ENCODE peak calls at places on chromosome 7, in ten cellular contexts. One of them, this sample, is unnamed.

GRCh38 chr7:155706376-155706775 is 61.9 kb downstream of the RBM33 start:
- DNase-seq in heart right ventricle: no peak
- DNase-seq in RPMI7951: no peak
- DNase-seq in left cardiac atrium: no peak
- DNase-seq in NCI-H2081: no peak
- DNase-seq in caudate nucleus: no peak
- DNase-seq in AG08395: no peak
- DNase-seq in AML-193: no peak
- DNase-seq in activated CD4-positive, alpha-beta T cell treated with anti-CD3 and anti-CD28 coated beads, Interleukin-2, amount 50 U/mL, for 48 hours: no peak
- DNase-seq in immature natural killer cell: no peak
- DNase-seq in this sample: no peak

GRCh38 chr7:156106107-156106426 is 293.8 kb upstream of the SHH start:
- DNase-seq in heart right ventricle: no peak
- DNase-seq in RPMI7951: no peak
- DNase-seq in left cardiac atrium: no peak
- DNase-seq in NCI-H2081: no peak
- DNase-seq in caudate nucleus: no peak
- DNase-seq in AG08395: no peak
- DNase-seq in AML-193: no peak
- DNase-seq in activated CD4-positive, alpha-beta T cell treated with anti-CD3 and anti-CD28 coated beads, Interleukin-2, amount 50 U/mL, for 48 hours: no peak
- DNase-seq in immature natural killer cell: no peak
- DNase-seq in this sample: no peak

GRCh38 chr7:27116019-27116411 is 13.5 kb upstream of the HOXA2 start:
- DNase-seq in heart right ventricle: no peak
- DNase-seq in RPMI7951: no peak
- DNase-seq in left cardiac atrium: no peak
- DNase-seq in NCI-H2081: no peak
- DNase-seq in caudate nucleus: no peak
- DNase-seq in AG08395: no peak
- DNase-seq in AML-193: no peak
- DNase-seq in activated CD4-positive, alpha-beta T cell treated with anti-CD3 and anti-CD28 coated beads, Interleukin-2, amount 50 U/mL, for 48 hours: no peak
- DNase-seq in immature natural killer cell: no peak
- DNase-seq in this sample: no peak

GRCh38 chr7:70583965-70584883 is 547.7 kb upstream of the GALNT17 start:
- DNase-seq in heart right ventricle: no peak
- DNase-seq in RPMI7951: no peak
- DNase-seq in left cardiac atrium: no peak
- DNase-seq in NCI-H2081: peak
- DNase-seq in caudate nucleus: no peak
- DNase-seq in AG08395: no peak
- DNase-seq in AML-193: no peak
- DNase-seq in activated CD4-positive, alpha-beta T cell treated with anti-CD3 and anti-CD28 coated beads, Interleukin-2, amount 50 U/mL, for 48 hours: no peak
- DNase-seq in immature natural killer cell: no peak
- DNase-seq in this sample: no peak

GRCh38 chr7:28623863-28624262 is 211.5 kb downstream of the CREB5 start:
- DNase-seq in heart right ventricle: no peak
- DNase-seq in RPMI7951: no peak
- DNase-seq in left cardiac atrium: no peak
- DNase-seq in NCI-H2081: no peak
- DNase-seq in caudate nucleus: no peak
- DNase-seq in AG08395: no peak
- DNase-seq in AML-193: no peak
- DNase-seq in activated CD4-positive, alpha-beta T cell treated with anti-CD3 and anti-CD28 coated beads, Interleukin-2, amount 50 U/mL, for 48 hours: no peak
- DNase-seq in immature natural killer cell: no peak
- DNase-seq in this sample: no peak

GRCh38 chr7:158236400-158236799 is 351.2 kb downstream of the PTPRN2 start:
- DNase-seq in heart right ventricle: no peak
- DNase-seq in RPMI7951: no peak
- DNase-seq in left cardiac atrium: no peak
- DNase-seq in NCI-H2081: no peak
- DNase-seq in caudate nucleus: no peak
- DNase-seq in AG08395: no peak
- DNase-seq in AML-193: no peak
- DNase-seq in activated CD4-positive, alpha-beta T cell treated with anti-CD3 and anti-CD28 coated beads, Interleukin-2, amount 50 U/mL, for 48 hours: no peak
- DNase-seq in immature natural killer cell: no peak
- DNase-seq in this sample: no peak

GRCh38 chr7:81676105-81676811 is 93.6 kb downstream of the HGF start:
- DNase-seq in heart right ventricle: peak
- DNase-seq in RPMI7951: peak
- DNase-seq in left cardiac atrium: no peak
- DNase-seq in NCI-H2081: no peak
- DNase-seq in caudate nucleus: no peak
- DNase-seq in AG08395: no peak
- DNase-seq in AML-193: peak
- DNase-seq in activated CD4-positive, alpha-beta T cell treated with anti-CD3 and anti-CD28 coated beads, Interleukin-2, amount 50 U/mL, for 48 hours: no peak
- DNase-seq in immature natural killer cell: no peak
- DNase-seq in this sample: no peak

GRCh38 chr7:47600199-47601118 is 18.5 kb upstream of the TNS3 start:
- DNase-seq in heart right ventricle: no peak
- DNase-seq in RPMI7951: peak
- DNase-seq in left cardiac atrium: no peak
- DNase-seq in NCI-H2081: no peak
- DNase-seq in caudate nucleus: no peak
- DNase-seq in AG08395: peak
- DNase-seq in AML-193: no peak
- DNase-seq in activated CD4-positive, alpha-beta T cell treated with anti-CD3 and anti-CD28 coated beads, Interleukin-2, amount 50 U/mL, for 48 hours: no peak
- DNase-seq in immature natural killer cell: no peak
- DNase-seq in this sample: no peak

GRCh38 chr7:100567045-100567730 is 6.5 kb downstream of the SAP25 start:
- DNase-seq in heart right ventricle: no peak
- DNase-seq in RPMI7951: no peak
- DNase-seq in left cardiac atrium: no peak
- DNase-seq in NCI-H2081: no peak
- DNase-seq in caudate nucleus: no peak
- DNase-seq in AG08395: no peak
- DNase-seq in AML-193: no peak
- DNase-seq in activated CD4-positive, alpha-beta T cell treated with anti-CD3 and anti-CD28 coated beads, Interleukin-2, amount 50 U/mL, for 48 hours: no peak
- DNase-seq in immature natural killer cell: no peak
- DNase-seq in this sample: no peak

GRCh38 chr7:1412322-1413261 is 46.7 kb downstream of the MICALL2 start:
- DNase-seq in heart right ventricle: peak
- DNase-seq in RPMI7951: peak
- DNase-seq in left cardiac atrium: peak
- DNase-seq in NCI-H2081: peak
- DNase-seq in caudate nucleus: no peak
- DNase-seq in AG08395: peak
- DNase-seq in AML-193: peak
- DNase-seq in activated CD4-positive, alpha-beta T cell treated with anti-CD3 and anti-CD28 coated beads, Interleukin-2, amount 50 U/mL, for 48 hours: peak
- DNase-seq in immature natural killer cell: peak
- DNase-seq in this sample: peak

GRCh38 chr7:86469680-86470295 is 173.9 kb upstream of the GRM3 start:
- DNase-seq in heart right ventricle: peak
- DNase-seq in RPMI7951: peak
- DNase-seq in left cardiac atrium: peak
- DNase-seq in NCI-H2081: peak
- DNase-seq in caudate nucleus: no peak
- DNase-seq in AG08395: peak
- DNase-seq in AML-193: peak
- DNase-seq in activated CD4-positive, alpha-beta T cell treated with anti-CD3 and anti-CD28 coated beads, Interleukin-2, amount 50 U/mL, for 48 hours: peak
- DNase-seq in immature natural killer cell: no peak
- DNase-seq in this sample: peak

GRCh38 chr7:50533849-50534248 is 31.4 kb downstream of the DDC start:
- DNase-seq in heart right ventricle: no peak
- DNase-seq in RPMI7951: peak
- DNase-seq in left cardiac atrium: no peak
- DNase-seq in NCI-H2081: no peak
- DNase-seq in caudate nucleus: no peak
- DNase-seq in AG08395: no peak
- DNase-seq in AML-193: no peak
- DNase-seq in activated CD4-positive, alpha-beta T cell treated with anti-CD3 and anti-CD28 coated beads, Interleukin-2, amount 50 U/mL, for 48 hours: no peak
- DNase-seq in immature natural killer cell: no peak
- DNase-seq in this sample: no peak

GRCh38 chr7:24669971-24670591 is 87.2 kb downstream of the GSDME start:
- DNase-seq in heart right ventricle: no peak
- DNase-seq in RPMI7951: no peak
- DNase-seq in left cardiac atrium: no peak
- DNase-seq in NCI-H2081: no peak
- DNase-seq in caudate nucleus: no peak
- DNase-seq in AG08395: no peak
- DNase-seq in AML-193: no peak
- DNase-seq in activated CD4-positive, alpha-beta T cell treated with anti-CD3 and anti-CD28 coated beads, Interleukin-2, amount 50 U/mL, for 48 hours: no peak
- DNase-seq in immature natural killer cell: no peak
- DNase-seq in this sample: no peak

GRCh38 chr7:155408657-155409586 is 49.0 kb upstream of the EN2 start:
- DNase-seq in heart right ventricle: no peak
- DNase-seq in RPMI7951: no peak
- DNase-seq in left cardiac atrium: no peak
- DNase-seq in NCI-H2081: no peak
- DNase-seq in caudate nucleus: no peak
- DNase-seq in AG08395: no peak
- DNase-seq in AML-193: no peak
- DNase-seq in activated CD4-positive, alpha-beta T cell treated with anti-CD3 and anti-CD28 coated beads, Interleukin-2, amount 50 U/mL, for 48 hours: no peak
- DNase-seq in immature natural killer cell: peak
- DNase-seq in this sample: no peak

GRCh38 chr7:68235937-68236336 is 1239.3 kb downstream of the TYW1 start:
- DNase-seq in heart right ventricle: no peak
- DNase-seq in RPMI7951: no peak
- DNase-seq in left cardiac atrium: no peak
- DNase-seq in NCI-H2081: no peak
- DNase-seq in caudate nucleus: no peak
- DNase-seq in AG08395: no peak
- DNase-seq in AML-193: no peak
- DNase-seq in activated CD4-positive, alpha-beta T cell treated with anti-CD3 and anti-CD28 coated beads, Interleukin-2, amount 50 U/mL, for 48 hours: no peak
- DNase-seq in immature natural killer cell: no peak
- DNase-seq in this sample: no peak

GRCh38 chr7:4470246-4470645 is 211.8 kb upstream of the FOXK1 start:
- DNase-seq in heart right ventricle: no peak
- DNase-seq in RPMI7951: no peak
- DNase-seq in left cardiac atrium: no peak
- DNase-seq in NCI-H2081: no peak
- DNase-seq in caudate nucleus: no peak
- DNase-seq in AG08395: no peak
- DNase-seq in AML-193: no peak
- DNase-seq in activated CD4-positive, alpha-beta T cell treated with anti-CD3 and anti-CD28 coated beads, Interleukin-2, amount 50 U/mL, for 48 hours: no peak
- DNase-seq in immature natural killer cell: no peak
- DNase-seq in this sample: no peak

GRCh38 chr7:13278020-13278419 is 590.6 kb downstream of the ARL4A start:
- DNase-seq in heart right ventricle: no peak
- DNase-seq in RPMI7951: no peak
- DNase-seq in left cardiac atrium: no peak
- DNase-seq in NCI-H2081: no peak
- DNase-seq in caudate nucleus: no peak
- DNase-seq in AG08395: no peak
- DNase-seq in AML-193: no peak
- DNase-seq in activated CD4-positive, alpha-beta T cell treated with anti-CD3 and anti-CD28 coated beads, Interleukin-2, amount 50 U/mL, for 48 hours: no peak
- DNase-seq in immature natural killer cell: no peak
- DNase-seq in this sample: no peak

GRCh38 chr7:132072165-132072564 is 504.1 kb downstream of the PLXNA4 start:
- DNase-seq in heart right ventricle: no peak
- DNase-seq in RPMI7951: no peak
- DNase-seq in left cardiac atrium: no peak
- DNase-seq in NCI-H2081: no peak
- DNase-seq in caudate nucleus: no peak
- DNase-seq in AG08395: no peak
- DNase-seq in AML-193: no peak
- DNase-seq in activated CD4-positive, alpha-beta T cell treated with anti-CD3 and anti-CD28 coated beads, Interleukin-2, amount 50 U/mL, for 48 hours: no peak
- DNase-seq in immature natural killer cell: no peak
- DNase-seq in this sample: no peak

GRCh38 chr7:107966701-107967100 is 36.3 kb downstream of the LAMB1 start:
- DNase-seq in heart right ventricle: peak
- DNase-seq in RPMI7951: peak
- DNase-seq in left cardiac atrium: peak
- DNase-seq in NCI-H2081: no peak
- DNase-seq in caudate nucleus: no peak
- DNase-seq in AG08395: peak
- DNase-seq in AML-193: no peak
- DNase-seq in activated CD4-positive, alpha-beta T cell treated with anti-CD3 and anti-CD28 coated beads, Interleukin-2, amount 50 U/mL, for 48 hours: no peak
- DNase-seq in immature natural killer cell: no peak
- DNase-seq in this sample: no peak

GRCh38 chr7:27158436-27159277 is 2.2 kb upstream of the HOXA7 start:
- DNase-seq in heart right ventricle: no peak
- DNase-seq in RPMI7951: no peak
- DNase-seq in left cardiac atrium: no peak
- DNase-seq in NCI-H2081: no peak
- DNase-seq in caudate nucleus: no peak
- DNase-seq in AG08395: no peak
- DNase-seq in AML-193: no peak
- DNase-seq in activated CD4-positive, alpha-beta T cell treated with anti-CD3 and anti-CD28 coated beads, Interleukin-2, amount 50 U/mL, for 48 hours: no peak
- DNase-seq in immature natural killer cell: no peak
- DNase-seq in this sample: no peak

GRCh38 chr7:140084142-140084655 is 21.4 kb upstream of the PARP12 start:
- DNase-seq in heart right ventricle: no peak
- DNase-seq in RPMI7951: no peak
- DNase-seq in left cardiac atrium: no peak
- DNase-seq in NCI-H2081: no peak
- DNase-seq in caudate nucleus: no peak
- DNase-seq in AG08395: no peak
- DNase-seq in AML-193: peak
- DNase-seq in activated CD4-positive, alpha-beta T cell treated with anti-CD3 and anti-CD28 coated beads, Interleukin-2, amount 50 U/mL, for 48 hours: no peak
- DNase-seq in immature natural killer cell: peak
- DNase-seq in this sample: no peak

GRCh38 chr7:45187089-45187945 is 29.7 kb downstream of the RAMP3 start:
- DNase-seq in heart right ventricle: no peak
- DNase-seq in RPMI7951: no peak
- DNase-seq in left cardiac atrium: no peak
- DNase-seq in NCI-H2081: no peak
- DNase-seq in caudate nucleus: no peak
- DNase-seq in AG08395: no peak
- DNase-seq in AML-193: no peak
- DNase-seq in activated CD4-positive, alpha-beta T cell treated with anti-CD3 and anti-CD28 coated beads, Interleukin-2, amount 50 U/mL, for 48 hours: no peak
- DNase-seq in immature natural killer cell: no peak
- DNase-seq in this sample: no peak

GRCh38 chr7:31133497-31133896 is 81.4 kb downstream of the ADCYAP1R1 start:
- DNase-seq in heart right ventricle: no peak
- DNase-seq in RPMI7951: no peak
- DNase-seq in left cardiac atrium: no peak
- DNase-seq in NCI-H2081: no peak
- DNase-seq in caudate nucleus: no peak
- DNase-seq in AG08395: no peak
- DNase-seq in AML-193: no peak
- DNase-seq in activated CD4-positive, alpha-beta T cell treated with anti-CD3 and anti-CD28 coated beads, Interleukin-2, amount 50 U/mL, for 48 hours: no peak
- DNase-seq in immature natural killer cell: no peak
- DNase-seq in this sample: no peak

GRCh38 chr7:138350701-138351357 is 109.2 kb upstream of the TRIM24 start:
- DNase-seq in heart right ventricle: no peak
- DNase-seq in RPMI7951: peak
- DNase-seq in left cardiac atrium: no peak
- DNase-seq in NCI-H2081: no peak
- DNase-seq in caudate nucleus: no peak
- DNase-seq in AG08395: no peak
- DNase-seq in AML-193: no peak
- DNase-seq in activated CD4-positive, alpha-beta T cell treated with anti-CD3 and anti-CD28 coated beads, Interleukin-2, amount 50 U/mL, for 48 hours: no peak
- DNase-seq in immature natural killer cell: no peak
- DNase-seq in this sample: no peak

GRCh38 chr7:945147-945555 is 9.3 kb downstream of the ADAP1 start:
- DNase-seq in heart right ventricle: no peak
- DNase-seq in RPMI7951: no peak
- DNase-seq in left cardiac atrium: peak
- DNase-seq in NCI-H2081: no peak
- DNase-seq in caudate nucleus: no peak
- DNase-seq in AG08395: no peak
- DNase-seq in AML-193: no peak
- DNase-seq in activated CD4-positive, alpha-beta T cell treated with anti-CD3 and anti-CD28 coated beads, Interleukin-2, amount 50 U/mL, for 48 hours: no peak
- DNase-seq in immature natural killer cell: no peak
- DNase-seq in this sample: no peak

GRCh38 chr7:111987115-111987826 is 218.9 kb downstream of the DOCK4 start:
- DNase-seq in heart right ventricle: peak
- DNase-seq in RPMI7951: peak
- DNase-seq in left cardiac atrium: no peak
- DNase-seq in NCI-H2081: no peak
- DNase-seq in caudate nucleus: no peak
- DNase-seq in AG08395: peak
- DNase-seq in AML-193: peak
- DNase-seq in activated CD4-positive, alpha-beta T cell treated with anti-CD3 and anti-CD28 coated beads, Interleukin-2, amount 50 U/mL, for 48 hours: no peak
- DNase-seq in immature natural killer cell: no peak
- DNase-seq in this sample: no peak

GRCh38 chr7:109532262-109532992 is 962.8 kb downstream of the DNAJB9 start:
- DNase-seq in heart right ventricle: no peak
- DNase-seq in RPMI7951: no peak
- DNase-seq in left cardiac atrium: no peak
- DNase-seq in NCI-H2081: no peak
- DNase-seq in caudate nucleus: no peak
- DNase-seq in AG08395: no peak
- DNase-seq in AML-193: no peak
- DNase-seq in activated CD4-positive, alpha-beta T cell treated with anti-CD3 and anti-CD28 coated beads, Interleukin-2, amount 50 U/mL, for 48 hours: no peak
- DNase-seq in immature natural killer cell: no peak
- DNase-seq in this sample: no peak

GRCh38 chr7:4159761-4160554 is 522.1 kb upstream of the FOXK1 start:
- DNase-seq in heart right ventricle: no peak
- DNase-seq in RPMI7951: no peak
- DNase-seq in left cardiac atrium: no peak
- DNase-seq in NCI-H2081: no peak
- DNase-seq in caudate nucleus: no peak
- DNase-seq in AG08395: no peak
- DNase-seq in AML-193: no peak
- DNase-seq in activated CD4-positive, alpha-beta T cell treated with anti-CD3 and anti-CD28 coated beads, Interleukin-2, amount 50 U/mL, for 48 hours: no peak
- DNase-seq in immature natural killer cell: no peak
- DNase-seq in this sample: no peak

This sample was measured in stimulated activated CD4-positive, alpha-beta T cell treated with anti-CD3 and anti-CD28 coated beads, Interleukin-15, amount 100 ng/mL, for 48 hours.